ENCODE peak calls at places on chromosomes 3 and 15, in four cellular contexts. C is stimulated activated CD4-positive, alpha-beta T cell treated with anti-CD3 and anti-CD28 coated beads, Interleukin-12 subunit alpha, Interleukin-12 subunit beta, amount 100 ng/mL, for 4 hours; A is skeletal muscle cell; B is AML-193. V is an unnamed sample.

GRCh38 chr15:64092864-64093626 is 593 bp downstream of the CIAO2A start:
- DNase-seq in C (peak; percentile 17), A (no peak), B (peak; percentile 74), V (no peak)

GRCh38 chr15:91348812-91349500 is 248.9 kb downstream of the SV2B start:
- DNase-seq in C (no peak), A (no peak), B (peak; percentile 87), V (no peak)

GRCh38 chr3:32780735-32781210 is 37.0 kb upstream of the TRIM71 start:
- DNase-seq in C (peak; percentile 10), A (no peak), B (no peak), V (peak; percentile 84)

GRCh38 chr3:30370681-30371271 is 235.6 kb upstream of the TGFBR2 start:
- DNase-seq in C (no peak), A (no peak), B (no peak), V (peak; percentile 42)

GRCh38 chr3:184459355-184459754 is 79.5 kb downstream of the CHRD start:
- DNase-seq in C (no peak), A (no peak), B (no peak), V (peak; percentile 96)

GRCh38 chr15:85356276-85356675 is 24.1 kb upstream of the AKAP13 start:
- DNase-seq in C (no peak), A (no peak), B (no peak), V (no peak)

GRCh38 chr3:55364426-55364825 is 122.7 kb downstream of the WNT5A start:
- DNase-seq in C (no peak), A (no peak), B (no peak), V (no peak)

GRCh38 chr15:98859149-98859548 is 148.4 kb downstream of the PGPEP1L start:
- DNase-seq in C (no peak), A (no peak), B (no peak), V (no peak)

GRCh38 chr3:138361561-138361971 is 13.2 kb downstream of the MRAS start:
- DNase-seq in C (no peak), A (no peak), B (no peak), V (no peak)

GRCh38 chr3:149384911-149385321 is 7.5 kb upstream of the TM4SF1 start:
- DNase-seq in C (no peak), A (peak; percentile 56), B (no peak), V (peak; percentile 16)

GRCh38 chr3:99648091-99648490 is 9.7 kb downstream of the COL8A1 start:
- DNase-seq in C (no peak), A (no peak), B (no peak), V (peak; percentile 46)

GRCh38 chr3:184874709-184875644 is 63.0 kb downstream of the VPS8 start:
- DNase-seq in C (no peak), A (peak; percentile 3), B (peak; percentile 60), V (no peak)

GRCh38 chr3:183500981-183501704 is 54.4 kb downstream of the KLHL6 start:
- DNase-seq in C (no peak), A (no peak), B (no peak), V (no peak)